ENCODE peak calls at places on chromosomes 12 and 14, in seven cellular contexts. C, J, K, A, Q, G and E are unnamed samples.

GRCh38 chr12:81077329-81077685 is 572 bp upstream of the ACSS3 start:
- DNase-seq in J (no peak), A (no peak), C (no peak), G (no peak), Q (no peak), K (no peak), E (peak; percentile 44)

GRCh38 chr14:91873476-91874265 is 6.3 kb upstream of the TC2N start:
- DNase-seq in C (no peak), J (no peak), K (no peak), Q (no peak), G (no peak), A (no peak), E (no peak)

GRCh38 chr12:119914666-119915065 is 37.5 kb upstream of the CIT start:
- DNase-seq in J (no peak), K (no peak), Q (no peak), A (no peak), G (no peak), C (no peak), E (no peak)

GRCh38 chr12:123671876-123672275 is 963 bp downstream of the TCTN2 start:
- DNase-seq in C (no peak), A (no peak), K (no peak), G (no peak), Q (no peak), J (no peak), E (no peak)

GRCh38 chr14:32564591-32564990 is 235.5 kb downstream of the AKAP6 start:
- DNase-seq in C (no peak), J (no peak), A (no peak), G (no peak), K (no peak), Q (no peak), E (no peak)

GRCh38 chr12:1565172-1565571 is 29.2 kb downstream of the FBXL14 start:
- DNase-seq in C (peak; percentile 24), Q (no peak), A (no peak), K (no peak), G (no peak), J (peak; percentile 55), E (no peak)

GRCh38 chr14:68146812-68147211 is 327.2 kb downstream of the RAD51B start:
- DNase-seq in C (no peak), K (peak; percentile 80), G (no peak), Q (no peak), A (no peak), J (no peak), E (no peak)

GRCh38 chr14:24329736-24330135 is 5.1 kb downstream of the ADCY4 start:
- DNase-seq in K (no peak), Q (no peak), A (peak; percentile 76), C (no peak), G (peak; percentile 70), J (no peak), E (no peak)

GRCh38 chr12:94157891-94158495 is 9.6 kb downstream of the PLXNC1 start:
- DNase-seq in G (no peak), C (no peak), A (no peak), J (no peak), K (no peak), Q (no peak), E (no peak)

GRCh38 chr12:23855813-23856212 is 93.7 kb downstream of the SOX5 start:
- DNase-seq in A (no peak), Q (no peak), G (no peak), C (no peak), J (no peak), K (no peak), E (no peak)

GRCh38 chr14:95318870-95319311 is 817 bp downstream of the CLMN start:
- DNase-seq in J (no peak), Q (no peak), C (no peak), G (peak; percentile 69), K (no peak), A (no peak), E (peak; percentile 43)

GRCh38 chr14:105876158-105876557 is 349.8 kb downstream of the TMEM121 start:
- DNase-seq in G (no peak), C (no peak), K (no peak), Q (no peak), J (no peak), A (peak; percentile 34), E (no peak)

GRCh38 chr14:91875515-91876286 is 8.4 kb upstream of the TC2N start:
- DNase-seq in C (no peak), A (no peak), J (no peak), G (no peak), Q (no peak), K (no peak), E (no peak)

GRCh38 chr12:51388066-51388799 is 3.0 kb downstream of the GALNT6 start:
- DNase-seq in C (no peak), J (peak; percentile 80), G (no peak), A (peak; percentile 74), Q (peak; percentile 83), K (peak; percentile 31), E (no peak)

GRCh38 chr14:96824283-96824682 is 27.1 kb downstream of the VRK1 start:
- DNase-seq in J (no peak), G (no peak), A (no peak), K (no peak), Q (no peak), C (no peak), E (no peak)

GRCh38 chr14:100066984-100067383 is 1.8 kb downstream of the EVL start:
- DNase-seq in C (no peak), J (no peak), A (no peak), K (no peak), Q (no peak), G (no peak), E (no peak)

GRCh38 chr14:75242546-75243273 is 35.9 kb upstream of the FOS start:
- DNase-seq in K (no peak), J (no peak), C (no peak), G (no peak), A (no peak), Q (no peak), E (no peak)

GRCh38 chr12:78403136-78403535 is 461.4 kb upstream of the SYT1 start:
- DNase-seq in A (no peak), G (no peak), K (peak; percentile 30), J (no peak), C (no peak), Q (peak; percentile 16), E (no peak)

GRCh38 chr14:99127651-99128167 is 144.3 kb downstream of the BCL11B start:
- DNase-seq in K (peak; percentile 58), Q (no peak), G (peak; percentile 63), A (peak; percentile 64), C (no peak), J (no peak), E (no peak)

GRCh38 chr14:85536835-85537195 is 6.9 kb downstream of the FLRT2 start:
- DNase-seq in J (no peak), C (no peak), A (no peak), G (no peak), K (no peak), Q (no peak), E (no peak)

DNA sequence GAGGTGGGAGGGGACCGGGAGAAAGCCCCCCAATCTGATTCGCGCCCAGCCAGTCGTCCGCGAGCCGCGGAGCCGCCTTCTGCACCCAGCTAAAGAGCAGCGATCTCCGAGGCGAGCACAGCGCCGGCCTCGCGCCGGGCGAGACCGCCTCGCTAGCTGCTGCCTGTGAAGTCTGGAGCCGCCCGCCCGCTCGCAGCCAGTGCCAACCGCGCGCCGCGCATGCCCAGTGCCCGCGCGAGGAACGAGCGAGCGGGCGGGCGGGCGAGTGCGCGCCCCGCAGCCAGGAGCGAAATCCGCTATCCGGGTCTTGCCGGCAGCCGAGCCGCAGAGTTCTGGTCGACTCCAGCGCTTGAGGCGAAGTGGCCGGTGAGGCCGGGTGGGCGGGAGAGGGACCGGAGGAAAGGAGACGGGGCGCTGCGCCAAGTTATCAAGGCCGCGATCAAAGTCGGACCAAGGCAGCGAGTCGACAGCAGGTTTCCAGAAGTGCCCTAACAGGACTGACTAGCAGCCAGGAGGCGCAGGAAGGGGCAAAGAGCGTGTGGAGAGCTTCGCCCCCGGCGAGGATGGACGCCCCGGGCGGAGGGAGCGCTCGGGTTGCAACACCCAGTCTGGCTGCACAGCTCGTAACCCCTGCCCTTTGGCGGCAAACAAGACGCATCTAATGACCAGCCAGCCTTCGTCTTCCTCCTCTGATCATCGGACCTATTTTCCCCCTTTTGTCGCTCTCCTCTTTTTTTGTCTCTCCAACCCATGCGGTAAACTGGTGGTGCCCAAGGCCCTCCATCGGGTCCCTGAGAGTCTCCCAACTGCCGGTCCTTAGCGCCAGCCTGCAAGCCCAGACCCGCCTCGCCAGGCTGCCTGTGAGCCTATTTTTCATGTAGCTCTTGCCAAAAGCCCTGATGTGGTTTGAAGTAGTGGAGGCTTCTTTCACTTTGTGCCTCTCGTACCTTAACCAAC is at the start of gene EPS8:
- DNase-seq in J (no peak), Q (peak; percentile 95), G (peak; percentile 99), C (peak; percentile 93), A (peak; percentile 96), K (peak; percentile 91), E (peak; percentile 91)
- TF ChIP-seq EP300 in J (no peak), Q (no peak), G (no peak), C (no peak), A (no peak), K (no peak), E (peak; percentile 3)

DNA sequence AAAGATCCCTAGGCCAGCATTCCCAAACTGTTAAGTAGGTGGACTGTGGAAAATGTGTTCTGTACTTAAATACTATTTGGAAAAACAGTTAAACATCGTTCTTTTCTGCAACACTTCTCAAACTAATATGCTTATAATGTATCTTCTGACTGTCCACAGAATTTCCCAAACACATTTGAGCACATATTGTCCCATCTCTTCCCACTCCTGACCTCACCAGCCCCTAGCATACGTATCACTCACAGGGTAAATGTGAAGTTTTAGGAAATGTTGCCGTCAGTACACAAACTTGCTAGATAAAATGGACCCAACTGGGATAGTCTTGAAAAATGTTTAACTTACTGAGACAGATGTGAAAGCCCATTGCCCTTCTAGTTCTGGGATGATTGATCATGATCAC is 27.7 kb downstream of the ARID2 start:
- DNase-seq in A (no peak), Q (no peak), G (no peak), C (no peak), K (no peak), J (no peak), E (no peak)
- H3K27ac ChIP-seq in A (peak overlapping the region; percentile 34), Q (no peak overlapping the region), G (no peak overlapping the region), C (no peak overlapping the region), K (no peak overlapping the region), J (peak overlapping the region; percentile 27), E (no peak overlapping the region)

DNA sequence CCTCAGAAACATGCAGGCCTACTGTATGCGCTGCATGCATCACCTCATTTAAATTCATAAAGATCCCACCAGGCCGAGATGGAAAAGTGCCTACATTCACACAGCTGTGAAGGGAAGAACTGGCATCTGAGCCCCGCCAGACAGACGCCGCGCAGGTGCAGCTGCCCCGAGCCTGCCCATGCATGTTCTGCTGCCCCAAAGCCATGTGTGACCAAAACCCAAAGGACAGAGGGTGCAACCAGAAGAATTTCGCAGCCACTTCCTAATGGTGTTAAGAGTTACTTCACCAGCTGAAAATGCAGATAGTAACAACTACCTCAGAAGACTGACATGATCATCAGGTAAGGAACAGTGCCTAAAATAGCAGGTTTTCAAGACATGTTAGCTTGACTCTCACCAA is 13.5 kb upstream of the KRT8 start:
- DNase-seq in Q (no peak), G (peak; percentile 42), J (no peak), K (no peak), C (no peak), A (no peak), E (no peak)
- H3K4me3 ChIP-seq in Q (no peak overlapping the region), G (no peak overlapping the region), J (no peak overlapping the region), K (no peak overlapping the region), C (no peak overlapping the region), A (no peak overlapping the region), E (no peak overlapping the region)

DNA sequence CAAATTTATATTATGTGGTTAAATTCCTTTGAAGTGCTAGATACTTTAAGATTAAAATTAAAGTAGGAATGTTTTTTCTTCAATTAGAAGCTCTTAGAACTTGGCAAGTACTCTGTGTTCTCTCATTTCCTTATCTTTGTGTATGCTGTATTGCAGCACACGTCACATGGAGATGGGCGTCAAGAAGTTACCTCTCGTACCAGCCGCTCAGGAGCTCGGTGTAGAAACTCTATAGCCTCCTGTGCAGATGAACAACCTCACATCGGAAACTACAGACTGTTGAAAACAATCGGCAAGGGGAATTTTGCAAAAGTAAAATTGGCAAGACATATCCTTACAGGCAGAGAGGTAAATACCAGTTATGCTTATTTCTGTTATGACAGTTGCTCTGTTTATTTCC is 19.7 kb downstream of the MARK3 start:
- DNase-seq in A (no peak), C (no peak), J (no peak), K (no peak), Q (no peak), G (no peak), E (peak; percentile 60)
- TF ChIP-seq EP300 in A (no peak), C (no peak), J (no peak), K (no peak), Q (no peak), G (no peak), E (no peak)